ENCODE peak calls at places on chromosome 20, in six cellular contexts. One of them, this sample, is unnamed.

GRCh38 chr20:22339091-22339881 is 245.1 kb downstream of the FOXA2 start:
- DNase-seq in nephron progenitor cell: peak
- DNase-seq in transverse colon: peak
- DNase-seq in colonic mucosa: peak
- DNase-seq in GM20000: peak
- DNase-seq in body of pancreas: peak
- DNase-seq in this sample: no peak

GRCh38 chr20:20203784-20204183 is 151.5 kb downstream of the CFAP61 start:
- DNase-seq in nephron progenitor cell: no peak
- DNase-seq in transverse colon: no peak
- DNase-seq in colonic mucosa: no peak
- DNase-seq in GM20000: no peak
- DNase-seq in body of pancreas: no peak
- DNase-seq in this sample: no peak

GRCh38 chr20:15938847-15939246 is 634.4 kb downstream of the KIF16B start:
- DNase-seq in nephron progenitor cell: no peak
- DNase-seq in transverse colon: no peak
- DNase-seq in colonic mucosa: no peak
- DNase-seq in GM20000: no peak
- DNase-seq in body of pancreas: no peak
- DNase-seq in this sample: no peak

GRCh38 chr20:34904202-34904621 is 27.8 kb downstream of the ACSS2 start:
- DNase-seq in nephron progenitor cell: no peak
- DNase-seq in transverse colon: no peak
- DNase-seq in colonic mucosa: no peak
- DNase-seq in GM20000: peak
- DNase-seq in body of pancreas: no peak
- DNase-seq in this sample: no peak

GRCh38 chr20:62025394-62025793 is 40.3 kb downstream of the TAF4 start:
- DNase-seq in nephron progenitor cell: no peak
- DNase-seq in transverse colon: no peak
- DNase-seq in colonic mucosa: no peak
- DNase-seq in GM20000: no peak
- DNase-seq in body of pancreas: no peak
- DNase-seq in this sample: no peak

GRCh38 chr20:63751471-63752271 is 12.1 kb downstream of the SLC2A4RG start:
- DNase-seq in nephron progenitor cell: peak
- DNase-seq in transverse colon: no peak
- DNase-seq in colonic mucosa: no peak
- DNase-seq in GM20000: no peak
- DNase-seq in body of pancreas: no peak
- DNase-seq in this sample: peak

GRCh38 chr20:14604143-14604542 is 266.7 kb upstream of the FLRT3 start:
- DNase-seq in nephron progenitor cell: no peak
- DNase-seq in transverse colon: no peak
- DNase-seq in colonic mucosa: no peak
- DNase-seq in GM20000: no peak
- DNase-seq in body of pancreas: no peak
- DNase-seq in this sample: no peak

GRCh38 chr20:22999756-23000155 is 35.4 kb upstream of the SSTR4 start:
- DNase-seq in nephron progenitor cell: no peak
- DNase-seq in transverse colon: no peak
- DNase-seq in colonic mucosa: no peak
- DNase-seq in GM20000: no peak
- DNase-seq in body of pancreas: no peak
- DNase-seq in this sample: no peak

GRCh38 chr20:43949248-43949647 is 34.6 kb downstream of the TOX2 start:
- DNase-seq in nephron progenitor cell: no peak
- DNase-seq in transverse colon: no peak
- DNase-seq in colonic mucosa: no peak
- DNase-seq in GM20000: no peak
- DNase-seq in body of pancreas: no peak
- DNase-seq in this sample: no peak

GRCh38 chr20:59673998-59674445 is 69.7 kb downstream of the PHACTR3 start:
- DNase-seq in nephron progenitor cell: no peak
- DNase-seq in transverse colon: no peak
- DNase-seq in colonic mucosa: no peak
- DNase-seq in GM20000: no peak
- DNase-seq in body of pancreas: no peak
- DNase-seq in this sample: peak

GRCh38 chr20:25042531-25043498 is 15.1 kb downstream of the ACSS1 start:
- DNase-seq in nephron progenitor cell: no peak
- DNase-seq in transverse colon: peak
- DNase-seq in colonic mucosa: peak
- DNase-seq in GM20000: peak
- DNase-seq in body of pancreas: peak
- DNase-seq in this sample: no peak

GRCh38 chr20:4227085-4227821 is 211.9 kb upstream of the RNF24 start:
- DNase-seq in nephron progenitor cell: no peak
- DNase-seq in transverse colon: no peak
- DNase-seq in colonic mucosa: no peak
- DNase-seq in GM20000: no peak
- DNase-seq in body of pancreas: no peak
- DNase-seq in this sample: no peak

GRCh38 chr20:16424780-16425179 is 148.5 kb downstream of the KIF16B start:
- DNase-seq in nephron progenitor cell: no peak
- DNase-seq in transverse colon: no peak
- DNase-seq in colonic mucosa: no peak
- DNase-seq in GM20000: no peak
- DNase-seq in body of pancreas: no peak
- DNase-seq in this sample: no peak

GRCh38 chr20:14712302-14712739 is 374.9 kb upstream of the FLRT3 start:
- DNase-seq in nephron progenitor cell: no peak
- DNase-seq in transverse colon: no peak
- DNase-seq in colonic mucosa: no peak
- DNase-seq in GM20000: no peak
- DNase-seq in body of pancreas: peak
- DNase-seq in this sample: no peak

GRCh38 chr20:47298624-47299023 is 57.9 kb downstream of the ZMYND8 start:
- DNase-seq in nephron progenitor cell: no peak
- DNase-seq in transverse colon: no peak
- DNase-seq in colonic mucosa: no peak
- DNase-seq in GM20000: no peak
- DNase-seq in body of pancreas: no peak
- DNase-seq in this sample: no peak

GRCh38 chr20:47297746-47298145 is 58.8 kb downstream of the ZMYND8 start:
- DNase-seq in nephron progenitor cell: no peak
- DNase-seq in transverse colon: no peak
- DNase-seq in colonic mucosa: no peak
- DNase-seq in GM20000: no peak
- DNase-seq in body of pancreas: no peak
- DNase-seq in this sample: no peak

GRCh38 chr20:47300071-47300470 is 56.4 kb downstream of the ZMYND8 start:
- DNase-seq in nephron progenitor cell: no peak
- DNase-seq in transverse colon: no peak
- DNase-seq in colonic mucosa: no peak
- DNase-seq in GM20000: no peak
- DNase-seq in body of pancreas: no peak
- DNase-seq in this sample: no peak

GRCh38 chr20:47295921-47296426 is 60.5 kb downstream of the ZMYND8 start:
- DNase-seq in nephron progenitor cell: no peak
- DNase-seq in transverse colon: no peak
- DNase-seq in colonic mucosa: no peak
- DNase-seq in GM20000: no peak
- DNase-seq in body of pancreas: peak
- DNase-seq in this sample: no peak

GRCh38 chr20:47296950-47297349 is 59.5 kb downstream of the ZMYND8 start:
- DNase-seq in nephron progenitor cell: no peak
- DNase-seq in transverse colon: no peak
- DNase-seq in colonic mucosa: no peak
- DNase-seq in GM20000: no peak
- DNase-seq in body of pancreas: no peak
- DNase-seq in this sample: no peak
- TF ChIP-seq CTCF in nephron progenitor cell: no peak
- TF ChIP-seq CTCF in transverse colon: no peak
- TF ChIP-seq CTCF in colonic mucosa: no peak
- TF ChIP-seq CTCF in GM20000: no peak
- TF ChIP-seq CTCF in body of pancreas: no peak
- TF ChIP-seq CTCF in this sample: no peak

GRCh38 chr20:40811660-40812414 is 122.8 kb upstream of the MAFB start:
- DNase-seq in nephron progenitor cell: no peak
- DNase-seq in transverse colon: no peak
- DNase-seq in colonic mucosa: no peak
- DNase-seq in GM20000: no peak
- DNase-seq in body of pancreas: no peak
- DNase-seq in this sample: peak
- TF ChIP-seq CTCF in nephron progenitor cell: peak
- TF ChIP-seq CTCF in transverse colon: no peak
- TF ChIP-seq CTCF in colonic mucosa: no peak
- TF ChIP-seq CTCF in GM20000: no peak
- TF ChIP-seq CTCF in body of pancreas: no peak
- TF ChIP-seq CTCF in this sample: no peak

GRCh38 chr20:2917266-2917665 is 44.0 kb downstream of the PTPRA start:
- DNase-seq in nephron progenitor cell: no peak
- DNase-seq in transverse colon: no peak
- DNase-seq in colonic mucosa: no peak
- DNase-seq in GM20000: no peak
- DNase-seq in body of pancreas: no peak
- DNase-seq in this sample: no peak

GRCh38 chr20:2909953-2910352 is 36.7 kb downstream of the PTPRA start:
- DNase-seq in nephron progenitor cell: no peak
- DNase-seq in transverse colon: no peak
- DNase-seq in colonic mucosa: no peak
- DNase-seq in GM20000: no peak
- DNase-seq in body of pancreas: no peak
- DNase-seq in this sample: no peak

GRCh38 chr20:2918096-2919049 is 45.1 kb downstream of the PTPRA start:
- DNase-seq in nephron progenitor cell: no peak
- DNase-seq in transverse colon: no peak
- DNase-seq in colonic mucosa: no peak
- DNase-seq in GM20000: no peak
- DNase-seq in body of pancreas: no peak
- DNase-seq in this sample: no peak

GRCh38 chr20:2911200-2911599 is 37.9 kb downstream of the PTPRA start:
- DNase-seq in nephron progenitor cell: no peak
- DNase-seq in transverse colon: no peak
- DNase-seq in colonic mucosa: no peak
- DNase-seq in GM20000: no peak
- DNase-seq in body of pancreas: no peak
- DNase-seq in this sample: no peak

DNA sequence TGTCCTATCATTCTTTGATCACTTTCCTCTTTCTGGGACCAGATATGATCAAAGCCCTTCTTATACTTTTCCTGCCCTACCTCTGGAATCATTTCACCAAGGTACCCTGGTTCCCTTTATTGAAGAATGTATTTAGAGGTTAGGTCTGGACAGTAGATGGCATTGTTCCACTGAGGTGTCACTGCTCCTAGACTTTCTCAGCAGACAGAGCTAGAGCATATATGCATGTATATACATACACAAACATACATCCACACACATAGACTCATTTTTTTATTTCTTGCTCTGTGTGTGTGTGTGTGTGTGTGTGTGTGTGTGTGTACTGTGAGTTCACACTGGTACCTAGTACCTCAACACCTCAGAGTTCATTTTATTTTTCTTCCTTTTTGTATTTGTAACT is 40.9 kb downstream of the PTPRA start:
- DNase-seq in nephron progenitor cell: no peak
- DNase-seq in transverse colon: no peak
- DNase-seq in colonic mucosa: no peak
- DNase-seq in GM20000: peak
- DNase-seq in body of pancreas: no peak
- DNase-seq in this sample: no peak
- TF ChIP-seq CTCF in nephron progenitor cell: no peak
- TF ChIP-seq CTCF in transverse colon: no peak
- TF ChIP-seq CTCF in colonic mucosa: no peak
- TF ChIP-seq CTCF in GM20000: no peak
- TF ChIP-seq CTCF in body of pancreas: no peak
- TF ChIP-seq CTCF in this sample: peak

GRCh38 chr20:18259730-18260129 is 28.6 kb upstream of the ZNF133 start:
- DNase-seq in nephron progenitor cell: no peak
- DNase-seq in transverse colon: no peak
- DNase-seq in colonic mucosa: no peak
- DNase-seq in GM20000: no peak
- DNase-seq in body of pancreas: no peak
- DNase-seq in this sample: no peak

GRCh38 chr20:18256440-18257090 is 31.8 kb upstream of the ZNF133 start:
- DNase-seq in nephron progenitor cell: no peak
- DNase-seq in transverse colon: no peak
- DNase-seq in colonic mucosa: no peak
- DNase-seq in GM20000: no peak
- DNase-seq in body of pancreas: no peak
- DNase-seq in this sample: no peak

GRCh38 chr20:18254615-18255014 is 33.7 kb upstream of the ZNF133 start:
- DNase-seq in nephron progenitor cell: no peak
- DNase-seq in transverse colon: no peak
- DNase-seq in colonic mucosa: no peak
- DNase-seq in GM20000: no peak
- DNase-seq in body of pancreas: no peak
- DNase-seq in this sample: no peak

GRCh38 chr20:18255526-18255925 is 32.8 kb upstream of the ZNF133 start:
- DNase-seq in nephron progenitor cell: no peak
- DNase-seq in transverse colon: no peak
- DNase-seq in colonic mucosa: no peak
- DNase-seq in GM20000: no peak
- DNase-seq in body of pancreas: no peak
- DNase-seq in this sample: no peak

DNA sequence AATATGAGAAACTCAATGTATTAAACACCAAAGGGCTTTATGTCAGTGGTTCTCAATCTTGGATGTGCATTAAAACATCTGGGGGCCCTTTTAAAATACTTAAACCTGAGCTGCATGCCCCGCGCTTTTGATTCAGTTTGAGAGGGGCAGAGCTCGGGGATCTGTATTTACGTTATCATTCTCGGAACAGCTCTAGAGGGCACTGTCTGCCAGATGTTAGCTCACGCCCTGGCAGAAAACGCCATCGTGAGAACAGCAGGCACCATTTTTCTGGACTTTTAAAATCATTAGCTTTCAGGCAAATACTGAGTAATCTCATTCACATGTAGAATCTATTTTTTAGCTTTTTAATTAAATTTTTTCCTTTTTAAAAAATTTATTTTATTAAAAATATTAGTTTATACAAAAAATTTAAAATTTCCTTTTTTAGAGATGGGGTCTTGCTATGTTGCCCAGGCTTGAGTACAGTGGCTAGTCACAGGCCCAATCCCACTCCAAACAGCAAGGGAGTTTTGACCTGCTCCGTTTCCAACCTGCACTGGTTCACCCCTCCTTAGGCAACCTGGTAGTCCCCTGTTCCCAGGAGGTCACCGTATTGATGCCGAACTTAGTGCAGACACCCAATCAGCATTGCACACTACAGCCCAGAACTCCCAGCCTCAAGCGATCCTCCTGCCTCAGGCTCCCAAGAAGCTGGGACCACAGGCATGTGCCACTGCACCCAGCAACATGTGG is 30.0 kb upstream of the ZNF133 start:
- DNase-seq in nephron progenitor cell: no peak
- DNase-seq in transverse colon: no peak
- DNase-seq in colonic mucosa: no peak
- DNase-seq in GM20000: no peak
- DNase-seq in body of pancreas: no peak
- DNase-seq in this sample: no peak
- TF ChIP-seq CTCF in nephron progenitor cell: no peak
- TF ChIP-seq CTCF in transverse colon: no peak
- TF ChIP-seq CTCF in colonic mucosa: no peak
- TF ChIP-seq CTCF in GM20000: no peak
- TF ChIP-seq CTCF in body of pancreas: no peak
- TF ChIP-seq CTCF in this sample: no peak

GRCh38 chr20:45300961-45301360 is 5.7 kb upstream of the RBPJL start:
- DNase-seq in nephron progenitor cell: peak
- DNase-seq in transverse colon: no peak
- DNase-seq in colonic mucosa: no peak
- DNase-seq in GM20000: peak
- DNase-seq in body of pancreas: no peak
- DNase-seq in this sample: no peak
- TF ChIP-seq CTCF in nephron progenitor cell: peak
- TF ChIP-seq CTCF in transverse colon: no peak
- TF ChIP-seq CTCF in colonic mucosa: no peak
- TF ChIP-seq CTCF in GM20000: peak
- TF ChIP-seq CTCF in body of pancreas: no peak
- TF ChIP-seq CTCF in this sample: peak